ENCODE peak calls at places on chromosomes 11 and 22, in six cellular contexts. C, G, J, X, M and R are unnamed samples.

GRCh38 chr22:37643225-37643847 is 3.9 kb downstream of the SH3BP1 start:
- DNase-seq in X (peak), J (peak), M (peak), C (peak), G (no peak), R (peak)

GRCh38 chr11:44133335-44133946 is 38.0 kb downstream of the EXT2 start:
- DNase-seq in G (no peak), M (no peak), X (peak), J (no peak), C (peak), R (no peak)

GRCh38 chr22:33521879-33522665 is 398.2 kb downstream of the LARGE1 start:
- DNase-seq in G (no peak), J (no peak), X (no peak), C (no peak), M (no peak), R (no peak)

GRCh38 chr11:126482586-126483108 is 127.2 kb downstream of the ST3GAL4 start:
- DNase-seq in J (no peak), X (no peak), G (no peak), M (no peak), C (no peak), R (no peak)

GRCh38 chr11:2131371-2132228 is 7.6 kb downstream of the IGF2 start:
- DNase-seq in M (peak), J (no peak), C (no peak), X (no peak), G (no peak), R (no peak)

GRCh38 chr11:60923326-60923725 is 934 bp upstream of the TMEM132A start:
- DNase-seq in J (no peak), G (no peak), M (no peak), C (no peak), X (no peak), R (no peak)

GRCh38 chr11:13280777-13281176 is 3.2 kb downstream of the BMAL1 start:
- DNase-seq in J (no peak), X (no peak), M (no peak), G (no peak), C (no peak), R (no peak)

GRCh38 chr11:59247535-59248227 is 35.0 kb upstream of the MPEG1 start:
- DNase-seq in G (no peak), C (peak), J (no peak), X (peak), M (peak), R (no peak)

GRCh38 chr11:47415949-47416472 is 7.6 kb downstream of the SLC39A13 start:
- DNase-seq in C (peak), J (peak), X (peak), G (no peak), M (peak), R (no peak)

GRCh38 chr11:65872555-65873279 is at the start of gene EFEMP2:
- DNase-seq in G (no peak), M (peak), J (no peak), C (peak), X (no peak), R (no peak)

GRCh38 chr11:70710192-70710965 is 312.1 kb downstream of the CTTN start:
- DNase-seq in G (no peak), M (no peak), C (no peak), J (no peak), X (no peak), R (no peak)

GRCh38 chr11:126993599-126993998 is 7.0 kb downstream of the KIRREL3 start:
- DNase-seq in J (no peak), X (no peak), C (no peak), G (no peak), M (no peak), R (no peak)

GRCh38 chr11:26150046-26150445 is 181.9 kb upstream of the ANO3 start:
- DNase-seq in X (no peak), M (no peak), C (no peak), J (no peak), G (no peak), R (no peak)

GRCh38 chr11:22337571-22338464 is at the start of gene SLC17A6:
- DNase-seq in C (no peak), G (peak), M (no peak), J (peak), X (peak), R (no peak)

GRCh38 chr22:23369054-23369685 is 188.9 kb downstream of the BCR start:
- DNase-seq in X (no peak), G (no peak), J (no peak), C (no peak), M (no peak), R (no peak)

GRCh38 chr11:28488336-28488735 is 380.1 kb downstream of the METTL15 start:
- DNase-seq in C (no peak), X (no peak), J (no peak), M (no peak), G (no peak), R (no peak)